ENCODE peak calls at places on chromosomes 7 and 10, in ten cellular contexts. A is esophagus squamous epithelium; H is GM04504; G is NCI-H748 treated with DMSO at 0.1 percent for 48 hours; Q is stimulated activated CD4-positive, alpha-beta T cell treated with anti-CD3 and anti-CD28 coated beads, Interleukin-1b, Interleukin-23, amount 100 ng/mL, for 1 hour; N is renal cortical epithelial cell; Z is Peyer's patch; V is sciatic nerve; J is ELR; F is activated CD8-positive, alpha-beta memory T cell treated with anti-CD3 and anti-CD28 coated beads for 48 hours. P is an unnamed sample.

GRCh38 chr10:131725736-131726459 is 174.9 kb upstream of the PPP2R2D start:
- DNase-seq in A (no peak), H (no peak), G (no peak), Q (no peak), N (no peak), Z (peak), V (peak), J (no peak), F (no peak), P (no peak)

GRCh38 chr10:44811072-44811471 is 100.1 kb upstream of the TMEM72 start:
- DNase-seq in A (no peak), H (no peak), G (no peak), Q (no peak), N (no peak), Z (no peak), V (no peak), J (no peak), F (no peak), P (no peak)

GRCh38 chr10:116765549-116766162 is 23.3 kb upstream of the HSPA12A start:
- DNase-seq in A (no peak), H (no peak), G (no peak), Q (no peak), N (peak), Z (no peak), V (no peak), J (peak), F (no peak), P (no peak)

GRCh38 chr10:92575961-92576360 is 2.1 kb upstream of the IDE start:
- DNase-seq in A (no peak), H (no peak), G (no peak), Q (no peak), N (peak), Z (no peak), V (no peak), J (peak), F (no peak), P (no peak)

GRCh38 chr7:2104107-2104710 is 128.5 kb downstream of the MAD1L1 start:
- DNase-seq in A (no peak), H (peak), G (no peak), Q (peak), N (peak), Z (peak), V (peak), J (peak), F (peak), P (peak)

GRCh38 chr7:80875537-80876120 is 43.2 kb downstream of the SEMA3C start:
- DNase-seq in A (no peak), H (no peak), G (no peak), Q (no peak), N (no peak), Z (no peak), V (no peak), J (no peak), F (no peak), P (no peak)

GRCh38 chr7:1459930-1460756 is 873 bp upstream of the MICALL2 start:
- DNase-seq in A (no peak), H (no peak), G (no peak), Q (no peak), N (no peak), Z (no peak), V (no peak), J (peak), F (no peak), P (no peak)

GRCh38 chr7:51927738-51928137 is 611.1 kb upstream of the COBL start:
- DNase-seq in A (no peak), H (no peak), G (no peak), Q (no peak), N (no peak), Z (no peak), V (no peak), J (no peak), F (no peak), P (no peak)

GRCh38 chr10:17921378-17921777 is 30.3 kb upstream of the SLC39A12 start:
- DNase-seq in A (no peak), H (no peak), G (no peak), Q (no peak), N (no peak), Z (no peak), V (no peak), J (no peak), F (no peak), P (no peak)

GRCh38 chr7:95334434-95334833 is 10.1 kb upstream of the PON1 start:
- DNase-seq in A (no peak), H (no peak), G (no peak), Q (no peak), N (no peak), Z (no peak), V (no peak), J (no peak), F (no peak), P (no peak)

GRCh38 chr10:74081192-74081803 is 69.3 kb downstream of the AP3M1 start:
- DNase-seq in A (no peak), H (peak), G (peak), Q (no peak), N (peak), Z (no peak), V (no peak), J (peak), F (no peak), P (no peak)

GRCh38 chr7:51261117-51261835 is 55.3 kb downstream of the COBL start:
- DNase-seq in A (no peak), H (no peak), G (no peak), Q (no peak), N (no peak), Z (no peak), V (no peak), J (no peak), F (no peak), P (no peak)

GRCh38 chr10:73186266-73186665 is 18.3 kb downstream of the FAM149B1 start:
- DNase-seq in A (no peak), H (no peak), G (no peak), Q (no peak), N (no peak), Z (no peak), V (no peak), J (no peak), F (no peak), P (no peak)

GRCh38 chr10:124561206-124561605 is 99.6 kb downstream of the LHPP start:
- DNase-seq in A (no peak), H (no peak), G (no peak), Q (no peak), N (no peak), Z (peak), V (no peak), J (no peak), F (no peak), P (no peak)

GRCh38 chr10:119197921-119198320 is 9.4 kb upstream of the GRK5 start:
- DNase-seq in A (no peak), H (no peak), G (no peak), Q (no peak), N (peak), Z (no peak), V (no peak), J (peak), F (no peak), P (no peak)

GRCh38 chr10:132973903-132974241 is 31.5 kb upstream of the CFAP46 start:
- DNase-seq in A (no peak), H (no peak), G (no peak), Q (no peak), N (no peak), Z (peak), V (no peak), J (no peak), F (no peak), P (no peak)

GRCh38 chr7:131502810-131503545 is 53.5 kb downstream of the PODXL start:
- DNase-seq in A (no peak), H (peak), G (no peak), Q (no peak), N (peak), Z (no peak), V (peak), J (peak), F (no peak), P (no peak)

GRCh38 chr7:139574618-139575337 is 51.3 kb downstream of the CLEC2L start:
- DNase-seq in A (no peak), H (no peak), G (no peak), Q (no peak), N (no peak), Z (no peak), V (no peak), J (no peak), F (no peak), P (no peak)

GRCh38 chr10:103481974-103482531 is 3.0 kb upstream of the CALHM3 start:
- DNase-seq in A (no peak), H (peak), G (peak), Q (no peak), N (peak), Z (no peak), V (no peak), J (peak), F (no peak), P (no peak)

GRCh38 chr10:15072358-15072757 is 16.2 kb downstream of the ACBD7 start:
- DNase-seq in A (no peak), H (no peak), G (no peak), Q (no peak), N (no peak), Z (no peak), V (no peak), J (no peak), F (no peak), P (no peak)

GRCh38 chr7:98617051-98617959 is at the start of gene NPTX2:
- DNase-seq in A (no peak), H (no peak), G (no peak), Q (no peak), N (no peak), Z (peak), V (peak), J (no peak), F (no peak), P (no peak)

GRCh38 chr7:81111358-81111757 is 192.5 kb upstream of the SEMA3C start:
- DNase-seq in A (no peak), H (peak), G (no peak), Q (no peak), N (peak), Z (no peak), V (no peak), J (peak), F (no peak), P (no peak)

GRCh38 chr7:364536-364935 is 74.6 kb downstream of the FOXL3 start:
- DNase-seq in A (no peak), H (no peak), G (no peak), Q (no peak), N (no peak), Z (peak), V (no peak), J (no peak), F (no peak), P (no peak)

GRCh38 chr7:112162161-112163020 is 43.8 kb downstream of the DOCK4 start:
- DNase-seq in A (no peak), H (no peak), G (peak), Q (no peak), N (peak), Z (no peak), V (no peak), J (peak), F (no peak), P (no peak)

GRCh38 chr7:26278769-26279168 is 12.9 kb upstream of the SNX10 start:
- DNase-seq in A (no peak), H (no peak), G (no peak), Q (no peak), N (peak), Z (no peak), V (no peak), J (peak), F (no peak), P (no peak)

GRCh38 chr10:72076756-72077155 is 11.6 kb downstream of the SPOCK2 start:
- DNase-seq in A (no peak), H (no peak), G (no peak), Q (no peak), N (no peak), Z (peak), V (no peak), J (no peak), F (no peak), P (no peak)

GRCh38 chr7:77797734-77798393 is 370 bp downstream of the TMEM60 start:
- DNase-seq in A (no peak), H (no peak), G (no peak), Q (peak), N (no peak), Z (no peak), V (no peak), J (no peak), F (no peak), P (no peak)

GRCh38 chr7:100803398-100804161 is 23.7 kb downstream of the EPHB4 start:
- DNase-seq in A (peak), H (peak), G (no peak), Q (no peak), N (peak), Z (peak), V (peak), J (peak), F (no peak), P (peak)

GRCh38 chr10:51031995-51032394 is 42.3 kb upstream of the PRKG1 start:
- DNase-seq in A (no peak), H (no peak), G (no peak), Q (no peak), N (no peak), Z (no peak), V (no peak), J (no peak), F (no peak), P (no peak)

GRCh38 chr7:142961595-142961972 is 579 bp downstream of the KEL start:
- DNase-seq in A (no peak), H (no peak), G (no peak), Q (no peak), N (no peak), Z (no peak), V (no peak), J (no peak), F (no peak), P (no peak)